ENCODE peak calls at places on chromosome 10, in six cellular contexts. E is naive thymus-derived CD4-positive, alpha-beta T cell; Z is HCT116; B is spleen; J is CD4-positive, CD25-positive, alpha-beta regulatory T cell; V is upper lobe of right lung. I is an unnamed sample.

GRCh38 chr10:82128527-82128926 is 253.5 kb downstream of the NRG3 start:
- DNase-seq in Z (no peak), E (no peak), J (no peak), B (no peak), V (no peak), I (no peak)

GRCh38 chr10:89805599-89806013 is 104.2 kb downstream of the KIF20B start:
- DNase-seq in J (no peak), V (no peak), Z (no peak), E (no peak), B (no peak), I (no peak)

GRCh38 chr10:96690755-96691730 is 29.3 kb downstream of the PIK3AP1 start:
- DNase-seq in B (no peak), V (no peak), J (no peak), E (no peak), Z (no peak), I (no peak)

GRCh38 chr10:47289921-47290320 is 10.1 kb upstream of the GDF10 start:
- DNase-seq in Z (no peak), V (no peak), B (no peak), E (no peak), J (no peak), I (no peak)

GRCh38 chr10:8532647-8533046 is 478.2 kb downstream of the GATA3 start:
- DNase-seq in J (no peak), B (no peak), Z (no peak), E (no peak), V (no peak), I (no peak)

GRCh38 chr10:7233259-7233991 is 177.4 kb downstream of the SFMBT2 start:
- DNase-seq in B (no peak), E (no peak), Z (no peak), V (peak), J (no peak), I (no peak)

GRCh38 chr10:33720161-33720560 is 385.7 kb upstream of the NRP1 start:
- DNase-seq in V (no peak), E (no peak), B (no peak), J (no peak), Z (no peak), I (no peak)

GRCh38 chr10:125171402-125172316 is 11.3 kb upstream of the CTBP2 start:
- DNase-seq in B (no peak), J (no peak), E (no peak), V (no peak), Z (no peak), I (no peak)

GRCh38 chr10:92241158-92241500 is 49.7 kb downstream of the CPEB3 start:
- DNase-seq in J (no peak), E (peak), V (no peak), B (no peak), Z (no peak), I (no peak)

GRCh38 chr10:84065764-84066163 is 73.5 kb upstream of the GHITM start:
- DNase-seq in V (no peak), B (no peak), J (no peak), E (no peak), Z (no peak), I (no peak)

GRCh38 chr10:76231258-76231934 is 800.0 kb downstream of the LRMDA start:
- DNase-seq in J (no peak), E (no peak), Z (no peak), V (no peak), B (no peak), I (no peak)

GRCh38 chr10:71542476-71542875 is 145.8 kb downstream of the CDH23 start:
- DNase-seq in B (no peak), E (no peak), Z (no peak), V (no peak), J (no peak), I (no peak)

GRCh38 chr10:103793920-103794883 is 61.2 kb downstream of the SH3PXD2A start:
- DNase-seq in B (no peak), E (no peak), J (no peak), Z (no peak), V (peak), I (no peak)

GRCh38 chr10:91978585-91978984 is 55.0 kb downstream of the BTAF1 start:
- DNase-seq in B (no peak), J (no peak), Z (no peak), V (no peak), E (no peak), I (no peak)

GRCh38 chr10:95408148-95408930 is 117.5 kb upstream of the PDLIM1 start:
- DNase-seq in J (no peak), E (no peak), V (no peak), Z (no peak), B (no peak), I (no peak)

GRCh38 chr10:20593649-20594048 is 303.5 kb downstream of the NEBL start:
- DNase-seq in V (no peak), B (no peak), Z (no peak), E (no peak), J (no peak), I (no peak)

GRCh38 chr10:114683162-114683561 is 25.1 kb upstream of the ABLIM1 start:
- DNase-seq in V (no peak), E (no peak), Z (no peak), B (no peak), J (no peak), I (no peak)

GRCh38 chr10:30422981-30423654 is 10.9 kb upstream of the MAP3K8 start:
- DNase-seq in E (no peak), J (no peak), V (peak), B (peak), Z (no peak), I (no peak)

GRCh38 chr10:127556911-127557310 is 7.8 kb downstream of the NPS start:
- DNase-seq in J (no peak), Z (no peak), B (no peak), V (no peak), E (no peak), I (no peak)

GRCh38 chr10:110993024-110993693 is 73.8 kb downstream of the SHOC2 start:
- DNase-seq in E (peak), Z (no peak), B (no peak), V (no peak), J (peak), I (peak)

GRCh38 chr10:29623797-29624196 is 11.0 kb downstream of the SVIL start:
- DNase-seq in V (no peak), J (no peak), E (no peak), B (no peak), Z (no peak), I (no peak)

GRCh38 chr10:95606922-95607321 is 45.8 kb upstream of the SORBS1 start:
- DNase-seq in J (no peak), B (no peak), E (no peak), V (no peak), Z (no peak), I (no peak)

GRCh38 chr10:112963835-112964234 is 13.8 kb downstream of the TCF7L2 start:
- DNase-seq in V (no peak), Z (no peak), J (no peak), B (no peak), E (no peak), I (no peak)

GRCh38 chr10:59342723-59343122 is 19.6 kb downstream of the FAM13C start:
- DNase-seq in Z (no peak), B (no peak), E (no peak), J (no peak), V (no peak), I (no peak)

GRCh38 chr10:59350558-59350957 is 11.8 kb downstream of the FAM13C start:
- DNase-seq in B (no peak), J (no peak), E (no peak), V (no peak), Z (no peak), I (no peak)

DNA sequence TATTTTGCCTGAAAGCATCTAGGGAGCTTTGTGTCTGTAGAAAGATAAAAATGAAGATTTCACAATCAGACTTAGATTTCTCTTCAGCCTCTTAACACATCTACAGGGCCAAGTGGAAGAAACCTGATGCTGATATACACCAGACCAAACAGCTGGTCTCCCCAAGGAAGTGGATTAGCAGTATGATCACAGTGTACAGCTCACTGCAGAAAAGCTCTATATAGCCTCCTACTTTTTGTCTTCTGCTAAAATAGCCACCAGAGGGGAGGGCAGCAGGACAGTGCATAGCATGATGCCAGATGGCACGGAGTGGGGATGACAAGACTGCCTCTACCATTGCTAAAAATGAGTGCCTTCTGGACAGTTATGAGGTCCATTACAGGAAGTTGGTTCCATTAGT is 16.0 kb downstream of the FAM13C start:
- DNase-seq in E (no peak), J (no peak), Z (no peak), V (no peak), B (no peak), I (no peak)
- H3K4me3 ChIP-seq in E (no peak), J (no peak), Z (no peak), V (no peak), B (no peak), I (no peak)

GRCh38 chr10:15472008-15472407 is 100.9 kb upstream of the FAM171A1 start:
- DNase-seq in B (no peak), V (no peak), Z (no peak), J (no peak), E (no peak), I (no peak)
- H3K4me3 ChIP-seq in B (no peak), V (no peak), Z (no peak), J (no peak), E (no peak), I (no peak)

GRCh38 chr10:80486151-80486692 is 32.1 kb downstream of the TSPAN14 start:
- DNase-seq in B (no peak), E (no peak), J (no peak), Z (no peak), V (peak), I (no peak)

GRCh38 chr10:80486785-80487421 is 32.8 kb downstream of the TSPAN14 start:
- DNase-seq in E (no peak), J (no peak), Z (no peak), B (no peak), V (peak), I (no peak)

GRCh38 chr10:80487791-80488538 is 33.9 kb downstream of the TSPAN14 start:
- DNase-seq in V (peak), B (peak), J (peak), Z (no peak), E (peak), I (no peak)

GRCh38 chr10:80488539-80489066 is 34.5 kb downstream of the TSPAN14 start:
- DNase-seq in J (no peak), B (peak), V (peak), E (no peak), Z (no peak), I (no peak)

GRCh38 chr10:80487422-80487785 is 33.3 kb downstream of the TSPAN14 start:
- DNase-seq in V (no peak), Z (no peak), B (no peak), J (no peak), E (no peak), I (no peak)
- H3K4me3 ChIP-seq in V (no peak), Z (no peak), B (peak), J (peak), E (peak), I (no peak)

GRCh38 chr10:26478061-26478460 is 39.9 kb downstream of the APBB1IP start:
- DNase-seq in B (no peak), V (no peak), Z (no peak), E (no peak), J (no peak), I (no peak)

GRCh38 chr10:26483554-26483953 is 45.4 kb downstream of the APBB1IP start:
- DNase-seq in B (no peak), V (no peak), J (no peak), E (no peak), Z (no peak), I (no peak)

GRCh38 chr10:26480909-26481703 is 43.0 kb downstream of the APBB1IP start:
- DNase-seq in V (no peak), J (no peak), Z (no peak), B (no peak), E (no peak), I (no peak)

GRCh38 chr10:26481914-26482550 is 43.9 kb downstream of the APBB1IP start:
- DNase-seq in J (peak), E (peak), B (no peak), V (no peak), Z (no peak), I (no peak)

GRCh38 chr10:26479766-26480492 is 41.8 kb downstream of the APBB1IP start:
- DNase-seq in J (peak), Z (no peak), V (no peak), E (peak), B (peak), I (no peak)
- H3K4me3 ChIP-seq in J (peak), Z (no peak), V (no peak), E (peak), B (peak), I (no peak)

DNA sequence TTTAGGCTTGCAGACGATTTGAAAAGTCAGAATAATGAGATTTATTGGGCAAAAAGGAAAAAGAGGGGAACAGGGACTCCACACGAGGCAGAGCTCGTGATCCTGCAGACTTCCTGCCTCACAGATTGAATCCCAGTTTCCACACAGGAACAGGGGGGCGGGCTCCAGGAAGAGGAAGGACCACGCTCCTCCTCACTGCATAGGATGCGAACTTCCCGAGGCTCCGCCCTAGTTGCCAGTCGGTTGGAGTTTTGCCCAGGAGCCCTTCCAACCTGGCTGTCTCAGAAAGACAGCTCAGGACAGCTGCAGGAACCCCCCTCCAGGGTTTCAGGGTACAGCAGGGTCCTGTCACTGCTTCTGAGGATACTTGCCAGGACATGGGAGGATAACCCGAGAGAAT is 488.3 kb upstream of the ADARB2 start:
- DNase-seq in B (no peak), E (no peak), J (no peak), Z (no peak), V (no peak), I (no peak)
- H3K4me3 ChIP-seq in B (no peak), E (no peak), J (no peak), Z (no peak), V (no peak), I (no peak)

I was measured in skeletal muscle cell.